ENCODE peak calls at places on chromosomes 12 and 14, in nine cellular contexts. X is pancreas, K is astrocyte of the spinal cord, P is astrocyte of the cerebellum, U is lung, D is fibroblast of lung, H is neural progenitor cell, S is tibial nerve, C is uterus. M is an unnamed sample.

GRCh38 chr12:32650508-32650907 is 28.6 kb upstream of the DNM1L start:
- DNase-seq in S (no peak), K (no peak), H (no peak), P (no peak), X (no peak), U (no peak), C (no peak), D (no peak), M (no peak)

GRCh38 chr12:127294651-127295205 is 972.2 kb upstream of the TMEM132C start:
- DNase-seq in H (no peak), C (no peak), K (no peak), D (no peak), S (no peak), P (no peak), U (no peak), X (no peak), M (no peak)

GRCh38 chr14:96901227-96901626 is 104.0 kb downstream of the VRK1 start:
- DNase-seq in C (no peak), X (no peak), K (no peak), H (no peak), D (no peak), U (peak), S (no peak), P (no peak), M (peak)

GRCh38 chr14:68814376-68815287 is 21.8 kb upstream of the ZFP36L1 start:
- DNase-seq in C (no peak), U (no peak), H (peak), S (peak), D (peak), P (no peak), X (peak), K (peak), M (no peak)

GRCh38 chr12:79991586-79991985 is 56.7 kb upstream of the PPP1R12A start:
- DNase-seq in K (no peak), S (no peak), P (no peak), D (no peak), X (no peak), U (no peak), H (no peak), C (no peak), M (no peak)

GRCh38 chr12:49227701-49228100 is 37.2 kb upstream of the TUBA1C start:
- DNase-seq in U (no peak), P (no peak), X (no peak), S (no peak), D (no peak), K (no peak), H (peak), C (no peak), M (no peak)

GRCh38 chr14:105472496-105472991 is 2.1 kb upstream of the CRIP2 start:
- DNase-seq in U (no peak), P (no peak), C (no peak), X (no peak), D (no peak), S (no peak), H (no peak), K (no peak), M (no peak)

GRCh38 chr12:119689935-119690500 is 22.1 kb downstream of the PRKAB1 start:
- DNase-seq in S (no peak), P (no peak), U (no peak), K (no peak), X (no peak), C (no peak), D (no peak), H (no peak), M (no peak)

GRCh38 chr14:52220924-52221802 is 46.3 kb upstream of the PTGDR start:
- DNase-seq in S (no peak), K (no peak), X (no peak), U (no peak), C (no peak), P (no peak), H (no peak), D (no peak), M (no peak)

GRCh38 chr14:99224116-99224910 is 47.7 kb downstream of the BCL11B start:
- DNase-seq in X (no peak), S (no peak), U (no peak), D (no peak), C (no peak), P (no peak), K (no peak), H (no peak), M (no peak)

GRCh38 chr14:36952702-36953101 is 219.7 kb downstream of the SLC25A21 start:
- DNase-seq in K (peak), S (no peak), C (no peak), P (no peak), X (no peak), U (no peak), H (no peak), D (no peak), M (no peak)

GRCh38 chr12:6927999-6928702 is 392 bp downstream of the ATN1 start:
- DNase-seq in X (no peak), C (peak), K (no peak), H (peak), P (no peak), U (no peak), D (no peak), S (no peak), M (no peak)

GRCh38 chr12:79692860-79693605 is 2.3 kb upstream of the PAWR start:
- DNase-seq in K (peak), C (no peak), D (peak), U (no peak), X (no peak), S (no peak), P (no peak), H (no peak), M (no peak)

GRCh38 chr12:34390171-34390841 is 368.0 kb downstream of the ALG10 start:
- DNase-seq in S (no peak), X (no peak), P (no peak), K (no peak), H (no peak), U (no peak), C (no peak), D (no peak), M (no peak)

GRCh38 chr12:101181776-101182175 is 28.3 kb downstream of the SLC5A8 start:
- DNase-seq in C (no peak), K (peak), S (no peak), D (no peak), U (no peak), X (no peak), P (peak), H (no peak), M (no peak)

GRCh38 chr14:94360945-94361565 is 27.3 kb downstream of the SERPINA1 start:
- DNase-seq in S (no peak), P (no peak), H (no peak), K (no peak), U (no peak), D (no peak), X (no peak), C (no peak), M (no peak)

GRCh38 chr14:74514471-74514932 is 20.9 kb downstream of the ISCA2 start:
- DNase-seq in C (peak), K (peak), S (no peak), X (no peak), D (peak), U (peak), H (no peak), P (peak), M (no peak)
- H3K4me3 ChIP-seq in C (no peak), K (no peak), S (no peak), X (no peak), D (no peak), U (no peak), H (no peak), P (no peak), M (no peak)

DNA sequence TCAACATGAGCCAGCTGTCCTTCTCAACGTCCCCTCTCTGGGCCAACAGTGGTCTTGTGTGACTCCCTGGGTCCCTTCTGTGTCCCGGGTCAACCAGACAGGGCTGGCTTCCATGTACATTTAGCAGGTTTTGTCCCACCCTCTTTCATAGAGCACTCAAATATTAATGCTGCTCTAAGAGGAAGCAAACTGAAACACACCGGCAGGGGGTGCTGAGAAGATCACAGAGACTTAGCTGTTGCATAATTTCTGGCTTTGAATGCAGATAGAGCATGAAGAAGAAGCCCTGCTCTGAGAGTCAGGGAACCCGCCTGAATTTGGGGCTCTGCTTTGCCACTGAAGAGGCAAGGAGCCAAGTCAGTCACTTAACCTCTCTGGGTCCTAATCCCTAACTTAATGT is 138.7 kb downstream of the ESRRB start:
- DNase-seq in D (peak), C (no peak), S (no peak), H (no peak), K (no peak), U (no peak), P (no peak), X (peak), M (no peak)
- TF ChIP-seq CTCF in D (peak), C (no peak), S (no peak), H (no peak), K (no peak), U (no peak), P (peak), X (peak), M (peak)

GRCh38 chr14:32497233-32497632 is 168.1 kb downstream of the AKAP6 start:
- DNase-seq in D (no peak), X (no peak), S (no peak), U (no peak), H (no peak), C (no peak), P (no peak), K (no peak), M (no peak)

GRCh38 chr14:32492482-32492881 is 163.4 kb downstream of the AKAP6 start:
- DNase-seq in D (no peak), H (no peak), X (no peak), S (no peak), K (no peak), U (no peak), P (no peak), C (no peak), M (no peak)

GRCh38 chr14:32491413-32492016 is 162.4 kb downstream of the AKAP6 start:
- DNase-seq in H (no peak), P (no peak), X (no peak), K (no peak), C (no peak), S (no peak), D (no peak), U (no peak), M (no peak)

GRCh38 chr14:32495435-32495734 is 166.3 kb downstream of the AKAP6 start:
- DNase-seq in C (no peak), U (no peak), K (no peak), H (no peak), D (no peak), P (no peak), S (no peak), X (no peak), M (no peak)

DNA sequence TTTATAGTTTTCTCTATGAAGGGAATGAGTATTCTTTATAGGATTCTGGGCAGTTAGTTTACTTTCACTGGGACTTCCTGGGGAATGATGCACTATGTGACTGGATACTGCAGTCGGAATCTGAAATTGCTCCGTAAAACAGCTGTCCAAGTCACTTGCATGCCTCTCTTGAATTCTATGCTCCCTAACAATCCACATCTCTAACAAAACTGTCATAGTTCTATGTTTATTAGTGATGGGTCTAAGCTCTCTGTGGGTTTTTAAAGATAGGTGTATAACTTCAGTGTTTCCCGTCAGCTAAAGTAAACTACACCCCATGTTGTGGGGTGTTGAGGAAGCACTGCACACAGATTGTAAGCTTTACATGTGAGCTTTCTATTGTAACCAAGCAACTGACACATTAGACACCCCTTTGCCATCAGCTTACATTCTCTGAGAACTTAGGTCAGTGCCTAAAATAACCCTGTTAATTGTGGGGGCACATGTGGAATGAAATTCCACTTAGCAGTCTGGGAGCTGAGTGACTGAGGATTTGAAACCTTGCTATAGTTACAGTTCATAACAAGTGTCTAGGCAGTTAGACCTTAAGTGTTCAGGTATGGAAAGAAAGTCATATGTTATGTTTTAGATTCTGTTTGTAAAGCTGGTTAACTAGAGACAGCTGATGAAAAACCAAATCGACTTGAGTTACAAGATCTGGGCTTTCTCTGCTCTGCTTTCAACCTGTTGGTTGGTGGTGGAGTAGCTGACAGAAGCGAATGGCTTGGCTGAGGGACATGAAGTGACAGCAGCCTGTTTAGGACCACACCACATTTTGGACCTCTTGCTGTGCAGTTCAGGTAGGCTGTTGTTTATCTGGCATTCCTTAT is 165.7 kb downstream of the AKAP6 start:
- DNase-seq in C (no peak), P (no peak), D (no peak), H (no peak), K (no peak), U (no peak), X (no peak), S (no peak), M (no peak)
- H3K4me3 ChIP-seq in C (no peak), P (no peak), D (peak), H (no peak), K (no peak), U (no peak), X (no peak), S (no peak), M (no peak)

DNA sequence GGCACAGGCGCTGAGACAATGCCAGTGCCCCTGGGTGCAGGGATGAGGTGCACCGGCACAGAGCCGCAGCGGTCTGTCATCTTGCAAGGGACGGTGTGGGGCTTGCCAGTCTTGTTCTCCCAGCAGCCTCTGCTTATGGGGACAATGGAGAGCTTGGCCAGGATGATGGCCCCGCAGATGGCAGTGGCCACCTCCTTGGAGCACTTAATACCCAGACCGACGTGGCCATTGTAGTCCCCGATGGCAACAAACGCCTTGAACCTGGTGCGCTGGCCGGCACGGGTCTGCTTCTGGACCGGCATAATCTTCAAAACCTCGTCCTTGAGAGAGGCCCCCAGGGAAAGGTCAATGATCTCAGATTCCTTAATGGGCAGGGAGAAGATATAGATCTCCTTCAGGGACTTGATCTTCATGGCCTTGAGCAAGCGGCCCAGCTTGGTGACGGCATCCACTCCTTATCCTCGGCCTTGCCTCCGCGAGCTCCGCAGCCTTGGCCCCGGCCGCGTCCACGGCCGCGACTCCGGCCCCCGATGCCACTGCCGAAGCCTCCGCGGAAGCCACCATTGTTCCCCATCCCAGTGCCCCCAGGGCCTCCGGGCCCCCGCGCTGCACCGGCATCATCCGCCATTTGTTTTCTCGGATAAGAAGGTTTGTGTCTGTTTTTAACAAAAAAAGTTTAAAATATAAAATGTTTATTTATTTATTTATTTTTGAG is 29.9 kb downstream of the VRTN start:
- DNase-seq in X (no peak), D (no peak), P (no peak), S (no peak), U (no peak), H (no peak), K (no peak), C (no peak), M (no peak)
- TF ChIP-seq CTCF in X (no peak), D (no peak), P (no peak), S (no peak), U (no peak), H (no peak), K (no peak), C (no peak), M (no peak)

GRCh38 chr14:24310666-24311604 is at the start of gene LTB4R:
- DNase-seq in U (peak), C (peak), K (peak), H (no peak), D (peak), S (no peak), P (peak), X (peak), M (peak)

GRCh38 chr14:24310387-24310665 is 386 bp downstream of the LTB4R2 start:
- DNase-seq in D (no peak), P (no peak), X (no peak), H (no peak), U (no peak), S (no peak), K (no peak), C (no peak), M (no peak)

GRCh38 chr14:24313912-24314311 is 2.6 kb downstream of the LTB4R start:
- DNase-seq in D (no peak), S (no peak), K (no peak), U (no peak), H (no peak), X (no peak), C (no peak), P (no peak), M (no peak)

GRCh38 chr14:24312736-24313507 is 1.6 kb downstream of the LTB4R start:
- DNase-seq in D (peak), X (no peak), S (no peak), P (no peak), C (no peak), U (no peak), H (no peak), K (no peak), M (no peak)

GRCh38 chr14:24311837-24312615 is 724 bp downstream of the LTB4R start:
- DNase-seq in X (no peak), C (no peak), D (peak), K (no peak), H (no peak), S (no peak), P (no peak), U (no peak), M (no peak)
- H3K4me3 ChIP-seq in X (no peak), C (peak), D (no peak), K (no peak), H (no peak), S (peak), P (no peak), U (no peak), M (no peak)

GRCh38 chr12:69469854-69470188 is 367 bp upstream of the FRS2 start:
- DNase-seq in U (no peak), S (no peak), X (no peak), C (no peak), K (no peak), D (no peak), H (no peak), P (no peak), M (no peak)

GRCh38 chr12:69473229-69473628 is 3.0 kb downstream of the FRS2 start:
- DNase-seq in S (no peak), K (no peak), D (no peak), H (no peak), X (no peak), C (no peak), P (no peak), U (no peak), M (no peak)

GRCh38 chr12:69468237-69469026 is 1.8 kb upstream of the FRS2 start:
- DNase-seq in K (no peak), H (no peak), U (no peak), X (no peak), D (peak), P (no peak), C (no peak), S (no peak), M (no peak)

GRCh38 chr12:69471667-69472385 is 1.6 kb downstream of the FRS2 start:
- DNase-seq in H (no peak), S (no peak), P (no peak), U (no peak), C (no peak), K (no peak), X (no peak), D (no peak), M (no peak)

GRCh38 chr12:69470189-69471094 is at the start of gene FRS2:
- DNase-seq in C (peak), P (peak), U (peak), S (peak), X (peak), H (peak), D (peak), K (peak), M (peak)
- TF ChIP-seq CTCF in C (no peak), P (peak), U (no peak), S (peak), X (no peak), H (peak), D (peak), K (peak), M (peak)